ENCODE peak calls at places on chromosomes 5 and 9, in nine cellular contexts. S is fibroblast of lung; G is CD8-positive, alpha-beta T cell; V is heart left ventricle; F is tibial nerve; Q is cardiac muscle cell; M is WTC11; Y is astrocyte of the cerebellum; C is RWPE1. Z is an unnamed sample.

GRCh38 chr9:25964239-25964638 is 286.0 kb upstream of the TUSC1 start:
- DNase-seq in F (no peak), Y (peak; percentile 69), G (no peak), C (peak; percentile 47), M (peak; percentile 40), Q (peak; percentile 72), V (no peak), S (peak; percentile 54), Z (no peak)

GRCh38 chr9:124688238-124688904 is 82.7 kb downstream of the NR6A1 start:
- DNase-seq in F (no peak), Y (no peak), V (no peak), G (no peak), M (no peak), Q (no peak), C (no peak), S (no peak), Z (no peak)

GRCh38 chr5:142313275-142313674 is 11.5 kb downstream of the SPRY4 start:
- DNase-seq in F (no peak), S (no peak), M (no peak), C (no peak), G (no peak), V (no peak), Q (no peak), Y (no peak), Z (no peak)

GRCh38 chr5:34687269-34688011 is 31.3 kb downstream of the RAI14 start:
- DNase-seq in M (no peak), G (no peak), V (no peak), F (no peak), Y (peak; percentile 49), Q (no peak), S (peak; percentile 95), C (no peak), Z (no peak)

GRCh38 chr9:133032171-133032570 is 1.4 kb downstream of the GTF3C5 start:
- DNase-seq in Q (no peak), M (no peak), Y (no peak), V (no peak), C (no peak), F (no peak), S (no peak), G (no peak), Z (no peak)

GRCh38 chr9:134624827-134625181 is 16.8 kb upstream of the COL5A1 start:
- DNase-seq in V (no peak), Q (no peak), G (no peak), C (peak; percentile 96), M (peak; percentile 2), F (no peak), Y (no peak), S (peak; percentile 94), Z (no peak)

GRCh38 chr9:128624566-128624965 is 32.1 kb downstream of the DYNC2I2 start:
- DNase-seq in M (no peak), Y (no peak), F (no peak), Q (no peak), G (no peak), S (no peak), V (no peak), C (no peak), Z (no peak)

GRCh38 chr9:110923601-110924000 is 114.7 kb downstream of the LPAR1 start:
- DNase-seq in M (no peak), C (no peak), Q (no peak), F (no peak), S (no peak), G (no peak), V (no peak), Y (no peak), Z (no peak)

GRCh38 chr5:33671700-33672291 is 220.0 kb downstream of the ADAMTS12 start:
- DNase-seq in G (no peak), C (no peak), F (no peak), Q (no peak), Y (no peak), S (no peak), M (no peak), V (no peak), Z (no peak)

GRCh38 chr9:19934301-19934868 is 145.5 kb upstream of the SLC24A2 start:
- DNase-seq in Y (no peak), Q (no peak), G (no peak), S (peak; percentile 47), C (no peak), M (peak; percentile 62), F (peak; percentile 17), V (peak; percentile 33), Z (no peak)

GRCh38 chr5:91794455-91794854 is 411.3 kb upstream of the ARRDC3 start:
- DNase-seq in G (no peak), Y (no peak), Q (no peak), F (no peak), S (no peak), C (no peak), M (no peak), V (no peak), Z (no peak)

GRCh38 chr5:10470669-10471068 is 29.0 kb downstream of the ROPN1L start:
- DNase-seq in Q (no peak), C (no peak), M (no peak), V (no peak), Y (no peak), S (no peak), G (no peak), F (no peak), Z (no peak)

GRCh38 chr9:137441935-137442321 is 771 bp upstream of the ENTPD8 start:
- DNase-seq in S (no peak), G (no peak), Q (no peak), M (no peak), Y (no peak), C (no peak), F (no peak), V (no peak), Z (no peak)

GRCh38 chr9:137445275-137445807 is 4.2 kb upstream of the ENTPD8 start:
- DNase-seq in V (peak; percentile 74), F (peak; percentile 79), Q (peak; percentile 74), C (peak; percentile 87), G (peak; percentile 70), Y (peak; percentile 45), S (peak; percentile 68), M (peak; percentile 90), Z (peak; percentile 68)

GRCh38 chr9:137446851-137447471 is 5.8 kb upstream of the ENTPD8 start:
- DNase-seq in M (no peak), F (no peak), S (no peak), G (no peak), Y (no peak), Q (no peak), C (no peak), V (peak; percentile 27), Z (no peak)

GRCh38 chr9:137445930-137446431 is 4.8 kb upstream of the ENTPD8 start:
- DNase-seq in Y (no peak), Q (no peak), G (no peak), C (no peak), M (no peak), F (no peak), S (no peak), V (peak; percentile 14), Z (no peak)

GRCh38 chr9:137444106-137444790 is 3.1 kb upstream of the ENTPD8 start:
- DNase-seq in F (no peak), M (no peak), G (no peak), S (no peak), C (no peak), Q (no peak), Y (no peak), V (peak; percentile 7), Z (no peak)
- TF ChIP-seq CTCF in F (no peak), M (no peak), G (no peak), S (no peak), C (no peak), Q (no peak), Y (no peak), V (no peak), Z (no peak)

GRCh38 chr9:5896863-5897262 is 6.2 kb downstream of the MLANA start:
- DNase-seq in Y (no peak), S (no peak), C (no peak), M (no peak), G (no peak), F (no peak), Q (no peak), V (no peak), Z (no peak)

GRCh38 chr9:5902377-5902776 is 11.7 kb downstream of the MLANA start:
- DNase-seq in C (no peak), Y (no peak), V (no peak), Q (no peak), M (no peak), F (no peak), S (no peak), G (no peak), Z (no peak)

GRCh38 chr9:5897851-5898250 is 7.2 kb downstream of the MLANA start:
- DNase-seq in M (no peak), G (no peak), Q (no peak), C (no peak), S (no peak), F (no peak), Y (no peak), V (no peak), Z (no peak)

GRCh38 chr9:5900622-5901021 is 9.9 kb downstream of the MLANA start:
- DNase-seq in M (no peak), F (no peak), Y (no peak), G (no peak), V (no peak), S (no peak), Q (no peak), C (no peak), Z (no peak)

DNA sequence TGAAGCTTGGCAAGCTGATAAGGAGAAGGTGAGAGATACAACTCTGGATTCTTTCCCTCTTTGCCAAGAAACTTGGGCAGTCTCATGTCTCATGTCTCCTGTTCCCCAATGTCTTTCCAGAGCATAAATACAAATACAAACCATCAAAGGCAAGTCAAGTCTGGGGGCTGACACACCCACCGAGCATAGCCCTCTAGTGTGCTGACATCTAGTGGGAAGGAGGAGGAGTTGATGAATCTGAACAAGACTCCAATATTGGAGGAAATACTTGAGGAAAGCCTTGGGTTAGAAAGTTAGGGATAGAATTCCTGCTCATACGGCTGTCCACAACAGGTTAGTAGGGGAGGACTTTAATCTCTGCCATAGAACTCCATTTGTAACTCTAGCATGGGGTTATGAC is 8.6 kb downstream of the MLANA start:
- DNase-seq in F (no peak), V (no peak), Q (no peak), M (no peak), C (no peak), S (no peak), G (no peak), Y (no peak), Z (no peak)
- TF ChIP-seq CTCF in F (no peak), V (no peak), Q (peak; percentile 18), M (no peak), C (no peak), S (peak; percentile 19), G (no peak), Y (no peak), Z (no peak)

DNA sequence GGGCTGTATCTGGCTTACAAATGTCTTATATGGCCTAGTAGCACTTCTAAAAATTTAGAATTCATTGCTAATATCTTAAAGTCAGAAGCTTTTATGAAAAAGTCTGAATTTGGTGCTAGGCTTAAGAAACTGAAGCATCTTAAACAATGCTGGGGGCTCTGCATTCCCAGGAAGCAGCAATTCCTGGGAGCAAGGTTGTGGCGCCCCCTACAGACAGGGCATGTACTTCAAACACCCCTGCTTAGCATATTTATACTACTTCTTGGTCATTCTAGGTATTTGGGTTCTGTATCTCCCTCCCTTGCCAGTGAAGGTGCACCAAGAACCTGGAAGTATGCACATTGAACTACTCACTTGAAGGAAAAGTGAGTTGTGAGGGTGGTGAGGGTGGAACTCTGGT is 64.6 kb upstream of the GRIA1 start:
- DNase-seq in V (no peak), Q (peak; percentile 15), G (no peak), Y (no peak), S (no peak), M (peak; percentile 78), F (no peak), C (no peak), Z (no peak)
- TF ChIP-seq CTCF in V (no peak), Q (peak; percentile 4), G (no peak), Y (no peak), S (peak; percentile 10), M (peak; percentile 62), F (no peak), C (no peak), Z (no peak)

GRCh38 chr9:69200071-69200470 is 26.0 kb downstream of the TJP2 start:
- DNase-seq in Q (no peak), Y (no peak), M (peak; percentile 19), C (peak; percentile 88), F (no peak), S (peak; percentile 76), G (no peak), V (no peak), Z (no peak)
- TF ChIP-seq CTCF in Q (peak; percentile 9), Y (peak; percentile 6), M (no peak), C (no peak), F (no peak), S (no peak), G (no peak), V (no peak), Z (no peak)

Z was measured in thoracic aorta.